ENCODE peak calls at places on chromosome 20, in eight cellular contexts. K is progenitor cell of endocrine pancreas; B is glutamatergic neuron; V is GM12865; E is H1; M is CD8-positive, alpha-beta T cell; H is AG09319; O is HepG2. F is an unnamed sample.

GRCh38 chr20:54044156-54044555 is 26.2 kb downstream of the BCAS1 start:
- DNase-seq in E (no peak), H (peak; percentile 44), O (no peak), K (no peak), V (peak; percentile 84), B (no peak), M (no peak), F (no peak)

GRCh38 chr20:16209826-16210365 is 363.4 kb downstream of the KIF16B start:
- DNase-seq in B (no peak), H (peak; percentile 44), V (no peak), O (no peak), M (no peak), E (no peak), K (no peak), F (no peak)

GRCh38 chr20:58870293-58871014 is 17.9 kb downstream of the GNAS start:
- DNase-seq in K (peak; percentile 71), H (no peak), B (peak; percentile 81), E (no peak), M (peak; percentile 66), V (peak; percentile 49), O (peak; percentile 70), F (peak; percentile 73)

GRCh38 chr20:63706027-63706695 is 1.6 kb downstream of the ARFRP1 start:
- DNase-seq in O (no peak), K (peak; percentile 9), B (no peak), V (peak; percentile 2), M (no peak), H (no peak), E (no peak), F (peak; percentile 7)

GRCh38 chr20:43316271-43316670 is 126.6 kb upstream of the PTPRT start:
- DNase-seq in V (no peak), H (no peak), B (no peak), K (no peak), O (no peak), E (no peak), M (no peak), F (no peak)

GRCh38 chr20:15638781-15639180 is 934.5 kb downstream of the KIF16B start:
- DNase-seq in B (no peak), K (no peak), M (no peak), E (no peak), V (no peak), O (no peak), H (no peak), F (no peak)

GRCh38 chr20:58210398-58210747 is 18.1 kb downstream of the ANKRD60 start:
- DNase-seq in M (no peak), K (no peak), E (no peak), B (no peak), H (no peak), V (no peak), O (no peak), F (no peak)

GRCh38 chr20:36572701-36573102 is 695 bp upstream of the TGIF2 start:
- DNase-seq in V (peak; percentile 63), B (no peak), E (no peak), H (no peak), M (peak; percentile 71), K (peak; percentile 22), O (peak; percentile 65), F (peak; percentile 66)

GRCh38 chr20:37845261-37845681 is 57.7 kb upstream of the VSTM2L start:
- DNase-seq in V (no peak), O (no peak), B (no peak), K (no peak), M (no peak), E (no peak), H (no peak), F (no peak)

GRCh38 chr20:10075606-10076005 is 40.8 kb downstream of the ANKEF1 start:
- DNase-seq in V (no peak), M (no peak), K (no peak), O (no peak), E (no peak), B (peak; percentile 19), H (no peak), F (no peak)

GRCh38 chr20:8853805-8854338 is 215.0 kb upstream of the PLCB4 start:
- DNase-seq in O (peak; percentile 89), E (no peak), M (no peak), K (no peak), B (no peak), V (peak; percentile 61), H (no peak), F (peak; percentile 45)

GRCh38 chr20:63534427-63534830 is 2.7 kb downstream of the PTK6 start:
- DNase-seq in E (no peak), B (peak; percentile 15), O (no peak), M (no peak), V (no peak), H (no peak), K (no peak), F (no peak)

GRCh38 chr20:51910202-51911050 is 108.1 kb upstream of the SALL4 start:
- DNase-seq in H (no peak), E (no peak), M (no peak), O (no peak), K (no peak), B (no peak), V (no peak), F (no peak)

GRCh38 chr20:50283370-50283769 is 92.7 kb downstream of the CEBPB start:
- DNase-seq in B (no peak), E (no peak), H (no peak), O (no peak), V (no peak), K (no peak), M (no peak), F (no peak)

GRCh38 chr20:50280851-50281655 is 90.4 kb downstream of the CEBPB start:
- DNase-seq in K (no peak), H (no peak), V (no peak), M (no peak), B (no peak), O (no peak), E (no peak), F (no peak)

GRCh38 chr20:50279988-50280850 is 89.6 kb downstream of the CEBPB start:
- DNase-seq in V (no peak), B (no peak), E (no peak), M (no peak), K (no peak), H (no peak), O (no peak), F (no peak)

GRCh38 chr20:50282592-50283241 is 92.1 kb downstream of the CEBPB start:
- DNase-seq in E (no peak), H (no peak), V (no peak), B (no peak), M (no peak), O (no peak), K (no peak), F (no peak)

GRCh38 chr20:50281831-50282591 is 91.4 kb downstream of the CEBPB start:
- DNase-seq in B (no peak), O (peak; percentile 71), K (no peak), E (no peak), M (no peak), H (no peak), V (peak; percentile 24), F (no peak)
- TF ChIP-seq CTCF in B (no peak), O (peak; percentile 67), K (no peak), E (peak; percentile 86), M (no peak), H (no peak), V (peak; percentile 17), F (no peak)

DNA sequence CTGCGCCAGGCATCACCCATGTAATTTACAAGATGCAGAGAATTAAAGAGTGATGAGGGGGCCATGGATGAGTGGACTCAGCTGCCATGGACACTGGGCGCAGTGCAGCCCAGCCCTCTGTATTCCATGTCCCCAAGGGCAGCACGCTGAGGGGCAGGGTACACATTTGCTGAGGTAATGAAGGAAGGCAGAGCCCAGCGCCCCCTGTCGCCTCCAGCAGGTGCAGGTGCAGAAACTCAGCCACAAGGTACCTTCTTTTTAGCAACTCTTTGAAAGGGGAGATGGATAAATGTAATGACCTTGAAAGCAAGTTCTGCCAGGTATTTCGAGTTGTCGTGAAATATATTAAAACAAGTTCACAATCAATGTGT is 7.1 kb downstream of the CD93 start:
- DNase-seq in H (no peak), K (no peak), B (peak; percentile 79), M (no peak), E (peak; percentile 19), V (peak; percentile 12), O (peak; percentile 16), F (no peak)
- TF ChIP-seq CTCF in H (peak; percentile 10), K (peak; percentile 66), B (peak; percentile 60), M (no peak), E (peak; percentile 68), V (peak; percentile 50), O (peak; percentile 70), F (peak; percentile 29)

DNA sequence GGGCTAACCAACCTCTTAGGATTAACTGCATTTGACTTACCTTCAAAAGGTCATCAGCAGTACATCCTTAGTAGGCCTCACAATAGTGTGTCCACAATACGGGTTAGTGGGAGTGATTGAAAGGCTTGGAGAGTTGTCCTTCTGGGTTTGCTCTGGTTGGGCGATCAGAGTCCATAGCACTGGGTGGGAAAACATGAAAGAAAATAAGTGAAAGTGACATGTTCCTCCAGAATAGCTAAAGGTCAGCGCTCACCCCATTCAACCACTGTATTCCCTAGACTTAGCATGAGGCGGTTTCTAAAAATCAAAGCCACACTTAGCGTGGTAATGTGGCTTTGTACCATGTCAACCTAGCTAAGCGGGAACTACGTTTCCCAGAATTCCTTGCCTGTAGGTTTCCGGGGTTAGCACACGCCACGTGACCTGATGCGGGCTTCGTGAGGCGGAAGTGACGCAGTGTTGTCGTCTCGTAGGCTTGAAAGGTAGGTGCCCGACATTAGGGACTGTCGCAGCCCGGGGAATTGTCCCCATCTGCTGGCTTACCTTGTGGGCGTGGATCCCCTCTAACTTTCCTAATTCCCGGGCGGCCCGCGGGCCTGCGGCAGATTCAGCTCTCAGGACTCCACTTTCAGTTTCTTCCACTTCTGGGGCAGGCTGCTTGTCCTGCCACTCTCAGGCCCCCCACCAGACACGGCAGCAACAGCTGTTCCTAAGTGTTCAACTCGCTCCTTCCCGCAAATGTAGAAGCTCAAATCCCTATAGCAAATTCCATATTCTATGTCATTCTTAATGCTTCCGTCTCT is 19.8 kb upstream of the SCP2D1 start:
- DNase-seq in B (peak; percentile 82), K (peak; percentile 50), V (peak; percentile 95), O (peak; percentile 97), H (peak; percentile 61), E (peak; percentile 63), M (peak; percentile 84), F (peak; percentile 85)
- TF ChIP-seq CTCF in B (no peak), K (no peak), V (peak; percentile 11), O (peak; percentile 73), H (no peak), E (no peak), M (no peak), F (peak; percentile 11)

DNA sequence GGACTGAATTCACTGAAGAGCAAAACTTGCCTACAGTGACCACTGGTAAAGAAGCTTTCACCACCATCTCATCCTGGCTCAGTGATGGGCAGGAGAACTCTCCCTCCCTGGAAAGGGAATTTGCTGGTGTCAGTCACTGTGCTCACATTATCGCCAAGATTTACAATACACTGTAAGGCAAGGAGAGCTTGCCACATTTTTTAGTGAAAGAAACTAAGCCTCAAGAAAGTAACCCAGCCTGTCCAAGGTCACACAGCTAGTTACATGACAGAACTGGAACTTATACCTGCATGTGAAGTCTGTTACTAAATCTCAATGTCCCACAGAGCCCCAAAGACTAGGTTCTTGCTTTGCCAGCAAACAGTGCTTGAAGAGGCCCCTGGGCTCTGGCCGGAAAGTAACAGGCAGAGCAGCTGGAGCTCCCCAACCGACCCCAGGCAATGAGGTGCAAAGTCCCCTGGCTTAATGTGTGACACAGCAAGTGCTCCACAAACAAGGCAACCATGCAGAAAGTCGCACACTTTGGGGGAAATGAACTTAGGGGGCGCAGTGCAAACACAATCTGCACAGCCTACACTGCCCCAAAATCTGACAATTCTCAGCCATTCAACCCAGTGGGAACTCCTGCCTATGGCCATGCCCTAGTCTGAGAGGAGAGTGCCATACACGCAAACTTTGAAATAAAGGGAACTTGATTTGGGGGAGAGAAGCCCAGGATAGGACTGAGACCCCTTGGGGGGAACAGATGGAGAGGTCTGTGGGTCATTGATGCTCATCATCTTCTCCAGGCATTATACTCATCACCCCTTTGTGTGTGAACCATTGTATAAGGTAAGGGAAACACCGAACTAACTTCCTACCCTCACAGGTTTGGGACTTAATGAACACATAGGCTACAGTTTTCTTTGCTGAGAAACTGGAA is 1.9 kb downstream of the BCL2L1 start:
- DNase-seq in M (peak; percentile 23), V (peak; percentile 59), B (peak; percentile 55), H (no peak), E (no peak), O (peak; percentile 94), K (no peak), F (peak; percentile 42)
- TF ChIP-seq CTCF in M (no peak), V (peak; percentile 19), B (no peak), H (no peak), E (no peak), O (peak; percentile 86), K (no peak), F (peak; percentile 20)

F was measured in GM20000.